ENCODE peak calls at places on chromosomes 16 and 17, in four cellular contexts. T, R, O and K are unnamed samples.

GRCh38 chr17:57001541-57001940 is 23.6 kb downstream of the SCPEP1 start:
- DNase-seq in T (no peak), R (no peak), O (no peak), K (no peak)

GRCh38 chr17:2263183-2263954 is 40.2 kb downstream of the SMG6 start:
- DNase-seq in T (no peak), R (no peak), O (no peak), K (no peak)

GRCh38 chr17:39177256-39177655 is 11.3 kb upstream of the ARL5C start:
- DNase-seq in T (no peak), R (no peak), O (no peak), K (peak)

GRCh38 chr17:73757324-73757942 is 113.2 kb upstream of the SDK2 start:
- DNase-seq in T (no peak), R (no peak), O (no peak), K (peak)

GRCh38 chr17:64641499-64641898 is 20.6 kb downstream of the SMURF2 start:
- DNase-seq in T (no peak), R (peak), O (no peak), K (no peak)

GRCh38 chr16:25192096-25192495 is 24.7 kb upstream of the AQP8 start:
- DNase-seq in T (no peak), R (no peak), O (no peak), K (no peak)

GRCh38 chr16:3007059-3007956 is 5.4 kb upstream of the CLDN9 start:
- DNase-seq in T (peak), R (no peak), O (no peak), K (no peak)

GRCh38 chr17:45936610-45937009 is 42.3 kb downstream of the MAPT start:
- DNase-seq in T (no peak), R (no peak), O (no peak), K (no peak)

GRCh38 chr17:63356275-63356905 is 89.7 kb downstream of the CYB561 start:
- DNase-seq in T (peak), R (peak), O (no peak), K (peak)

GRCh38 chr16:14002416-14002815 is 68.7 kb upstream of the MRTFB start:
- DNase-seq in T (no peak), R (no peak), O (no peak), K (no peak)

GRCh38 chr17:72812823-72813222 is 279.7 kb downstream of the SLC39A11 start:
- DNase-seq in T (no peak), R (no peak), O (no peak), K (no peak)

GRCh38 chr17:42403150-42403549 is 14.9 kb upstream of the STAT3 start:
- DNase-seq in T (peak), R (no peak), O (no peak), K (no peak)

GRCh38 chr17:45794840-45795239 is 10.7 kb downstream of the CRHR1 start:
- DNase-seq in T (no peak), R (no peak), O (no peak), K (no peak)

GRCh38 chr16:50252082-50252611 is 14.2 kb upstream of the ADCY7 start:
- DNase-seq in T (no peak), R (no peak), O (no peak), K (no peak)

GRCh38 chr17:8126306-8127066 is 2.6 kb upstream of the HES7 start:
- DNase-seq in T (no peak), R (no peak), O (peak), K (peak)

GRCh38 chr17:18070861-18071340 is 16.8 kb upstream of the DRG2 start:
- DNase-seq in T (no peak), R (no peak), O (peak), K (no peak)

GRCh38 chr16:85290626-85291301 is 178.5 kb upstream of the CIBAR2 start:
- DNase-seq in T (no peak), R (no peak), O (no peak), K (no peak)

GRCh38 chr16:85289760-85290625 is 177.7 kb upstream of the CIBAR2 start:
- DNase-seq in T (no peak), R (no peak), O (no peak), K (no peak)

GRCh38 chr16:85286970-85287814 is 174.9 kb upstream of the CIBAR2 start:
- DNase-seq in T (no peak), R (peak), O (no peak), K (no peak)

GRCh38 chr16:85288341-85288868 is 176.1 kb upstream of the CIBAR2 start:
- DNase-seq in T (no peak), R (no peak), O (no peak), K (no peak)

GRCh38 chr16:85288869-85289660 is 176.8 kb upstream of the CIBAR2 start:
- DNase-seq in T (no peak), R (no peak), O (no peak), K (no peak)
- TF ChIP-seq POLR2A in T (no peak), R (no peak), O (no peak), K (no peak)

GRCh38 chr17:37592291-37592690 is 16.9 kb downstream of the SYNRG start:
- DNase-seq in T (no peak), R (no peak), O (no peak), K (no peak)

DNA sequence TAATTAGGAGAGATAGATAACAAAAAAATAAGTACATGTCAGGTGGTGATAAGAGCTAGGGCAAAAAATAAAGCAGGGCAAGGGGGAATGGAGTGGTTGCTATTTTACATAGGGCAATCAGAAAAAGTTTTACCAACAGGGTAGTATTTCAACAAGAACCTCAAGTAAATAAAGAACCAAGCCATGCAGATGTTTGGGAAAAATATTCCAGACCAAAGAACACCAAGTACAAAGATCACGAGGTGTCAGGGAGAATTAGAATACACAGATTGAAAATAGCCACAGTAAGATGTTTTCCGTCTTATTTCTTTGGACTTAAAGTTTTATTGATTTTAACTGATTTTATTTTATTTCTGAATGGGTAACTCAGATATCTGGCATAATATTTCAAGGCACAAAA is 11.1 kb downstream of the SYNRG start:
- DNase-seq in T (no peak), R (no peak), O (no peak), K (no peak)
- TF ChIP-seq CTCF in T (no peak), R (no peak), O (no peak), K (no peak)

DNA sequence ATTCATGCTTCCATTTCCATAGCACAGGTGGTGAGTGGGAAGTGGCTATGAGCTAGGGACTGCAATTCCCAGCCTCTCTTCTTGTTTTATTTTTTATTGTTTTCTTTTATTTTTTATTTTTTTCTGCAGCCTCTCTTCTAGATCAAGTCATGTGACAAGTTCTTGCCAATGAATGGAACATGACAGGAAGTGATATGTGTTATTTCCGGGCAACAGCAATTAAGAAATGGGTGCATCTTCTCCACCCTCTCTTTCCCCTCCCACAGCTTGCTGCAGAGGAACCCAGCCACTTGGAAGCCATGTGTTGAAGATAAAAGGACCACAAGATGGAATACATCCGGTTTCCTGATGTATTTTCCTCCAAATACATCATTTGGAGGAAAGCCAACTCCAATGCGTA is 23.6 kb downstream of the IRX5 start:
- DNase-seq in T (no peak), R (no peak), O (no peak), K (no peak)
- TF ChIP-seq POLR2A in T (no peak), R (no peak), O (no peak), K (no peak)

DNA sequence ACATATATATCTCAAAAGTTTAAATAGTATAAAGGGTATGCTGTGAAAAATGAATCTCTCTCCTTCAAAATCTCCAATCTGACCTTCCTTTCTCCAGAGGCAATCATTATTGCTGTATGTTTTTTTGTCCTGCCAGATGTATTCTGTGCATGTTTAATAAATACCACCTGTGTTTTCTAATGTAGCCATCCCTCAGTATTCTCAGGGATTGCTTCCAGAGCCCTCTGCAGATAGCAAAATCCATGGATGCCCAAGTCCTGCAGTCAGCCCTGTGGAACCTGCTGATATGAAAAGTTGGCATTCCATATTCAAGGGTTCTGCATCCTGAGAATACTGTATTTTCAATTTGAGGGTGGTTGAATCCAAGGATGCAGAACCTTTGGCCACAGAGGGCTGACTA is 42.9 kb downstream of the BPTF start:
- DNase-seq in T (no peak), R (no peak), O (no peak), K (no peak)
- TF ChIP-seq CTCF in T (no peak), R (no peak), O (no peak), K (no peak)

GRCh38 chr16:88705746-88706287 is 391 bp downstream of the RNF166 start:
- DNase-seq in T (peak), R (no peak), O (no peak), K (no peak)

GRCh38 chr16:88706965-88707871 is 915 bp downstream of the CTU2 start:
- DNase-seq in T (no peak), R (no peak), O (no peak), K (no peak)

GRCh38 chr16:88706288-88706964 is at the start of the genes CTU2 and RNF166:
- DNase-seq in T (peak), R (peak), O (peak), K (peak)

GRCh38 chr16:88703486-88704309 is 2.5 kb downstream of the RNF166 start:
- DNase-seq in T (peak), R (peak), O (no peak), K (no peak)

GRCh38 chr16:88705076-88705684 is 1.0 kb downstream of the RNF166 start:
- DNase-seq in T (no peak), R (peak), O (no peak), K (no peak)
- TF ChIP-seq POLR2A in T (peak), R (no peak), O (no peak), K (no peak)

GRCh38 chr16:10980811-10981210 is 36.4 kb downstream of the CLEC16A start:
- DNase-seq in T (no peak), R (no peak), O (no peak), K (no peak)

GRCh38 chr16:10982430-10983174 is 38.2 kb downstream of the CLEC16A start:
- DNase-seq in T (no peak), R (no peak), O (no peak), K (peak)

GRCh38 chr16:10984509-10984908 is 40.1 kb downstream of the CLEC16A start:
- DNase-seq in T (no peak), R (no peak), O (no peak), K (no peak)

GRCh38 chr16:10981697-10982216 is 37.4 kb downstream of the CLEC16A start:
- DNase-seq in T (no peak), R (no peak), O (no peak), K (no peak)

GRCh38 chr16:10983175-10983558 is 38.8 kb downstream of the CLEC16A start:
- DNase-seq in T (peak), R (no peak), O (no peak), K (no peak)
- TF ChIP-seq CTCF in T (peak), R (no peak), O (no peak), K (no peak)

GRCh38 chr16:81625544-81626152 is 153.4 kb upstream of the PLCG2 start:
- DNase-seq in T (peak), R (peak), O (peak), K (peak)
- TF ChIP-seq POLR2A in T (no peak), R (no peak), O (no peak), K (no peak)